ENCODE peak calls at places on chromosomes 7 and 10, in ten cellular contexts. X, Q, J, M, Z, C, A, R, H and W are unnamed samples.

GRCh38 chr7:70268179-70268578 is 669.9 kb downstream of the AUTS2 start:
- DNase-seq in X (no peak), Q (no peak), J (no peak), M (no peak), Z (no peak), C (no peak), A (no peak), R (no peak), H (no peak), W (no peak)

GRCh38 chr10:43222296-43222695 is 44.6 kb downstream of the RASGEF1A start:
- DNase-seq in X (no peak), Q (peak), J (no peak), M (no peak), Z (no peak), C (no peak), A (no peak), R (no peak), H (no peak), W (no peak)

GRCh38 chr7:39621261-39621660 is 2.1 kb upstream of the RALA start:
- DNase-seq in X (no peak), Q (no peak), J (no peak), M (no peak), Z (no peak), C (no peak), A (no peak), R (no peak), H (no peak), W (no peak)

GRCh38 chr10:373516-374309 is 238.5 kb downstream of the ZMYND11 start:
- DNase-seq in X (no peak), Q (no peak), J (peak), M (peak), Z (no peak), C (no peak), A (no peak), R (peak), H (no peak), W (peak)

GRCh38 chr10:554182-554848 is 135.2 kb downstream of the DIP2C start:
- DNase-seq in X (no peak), Q (no peak), J (no peak), M (no peak), Z (no peak), C (no peak), A (no peak), R (no peak), H (no peak), W (no peak)

GRCh38 chr7:135178364-135178763 is 7.9 kb upstream of the CYREN start:
- DNase-seq in X (no peak), Q (no peak), J (peak), M (no peak), Z (no peak), C (no peak), A (no peak), R (no peak), H (no peak), W (no peak)

GRCh38 chr10:83983578-83984255 is 155.6 kb upstream of the GHITM start:
- DNase-seq in X (no peak), Q (peak), J (no peak), M (no peak), Z (no peak), C (no peak), A (no peak), R (no peak), H (peak), W (no peak)

GRCh38 chr10:42975005-42975493 is 101.8 kb upstream of the RET start:
- DNase-seq in X (no peak), Q (peak), J (peak), M (no peak), Z (no peak), C (no peak), A (no peak), R (no peak), H (no peak), W (no peak)

GRCh38 chr7:45342236-45342635 is 184.6 kb downstream of the RAMP3 start:
- DNase-seq in X (no peak), Q (no peak), J (no peak), M (no peak), Z (no peak), C (no peak), A (no peak), R (no peak), H (no peak), W (no peak)

GRCh38 chr10:20955355-20955893 is 58.3 kb upstream of the NEBL start:
- DNase-seq in X (no peak), Q (no peak), J (no peak), M (no peak), Z (no peak), C (no peak), A (no peak), R (no peak), H (no peak), W (peak)

GRCh38 chr7:123916240-123916724 is 8.8 kb upstream of the SPAM1 start:
- DNase-seq in X (no peak), Q (no peak), J (no peak), M (no peak), Z (no peak), C (no peak), A (no peak), R (no peak), H (peak), W (peak)

GRCh38 chr7:132614428-132615076 is 38.3 kb upstream of the PLXNA4 start:
- DNase-seq in X (peak), Q (peak), J (no peak), M (peak), Z (peak), C (no peak), A (peak), R (no peak), H (no peak), W (peak)

GRCh38 chr7:30225863-30226361 is 58.5 kb upstream of the ZNRF2 start:
- DNase-seq in X (peak), Q (no peak), J (no peak), M (peak), Z (peak), C (peak), A (peak), R (no peak), H (no peak), W (no peak)

GRCh38 chr7:16060492-16060891 is 360.8 kb downstream of the CRPPA start:
- DNase-seq in X (no peak), Q (no peak), J (no peak), M (no peak), Z (no peak), C (no peak), A (no peak), R (no peak), H (no peak), W (no peak)

GRCh38 chr7:27697861-27698430 is 35.3 kb upstream of the HIBADH start:
- DNase-seq in X (peak), Q (no peak), J (no peak), M (peak), Z (no peak), C (peak), A (no peak), R (no peak), H (no peak), W (no peak)